ENCODE peak calls at places on chromosomes 12 and 14, in seven cellular contexts. N is HCT116, O is SK-N-SH, J is K562, K is H1, Z is HepG2, X is GM12878. D is an unnamed sample.

GRCh38 chr14:21039585-21040369 is 2.4 kb upstream of the RNASE7 start:
- DNase-seq in N (peak), K (peak), X (no peak), J (no peak), Z (peak), O (peak), D (peak)

GRCh38 chr12:77751939-77752338 is 78.8 kb upstream of the NAV3 start:
- DNase-seq in J (no peak), X (no peak), O (no peak), Z (no peak), K (no peak), N (no peak), D (peak)

GRCh38 chr14:99271951-99272668 is at the start of gene BCL11B:
- DNase-seq in K (peak), J (peak), O (peak), Z (peak), X (peak), N (peak), D (peak)

GRCh38 chr12:21546721-21547120 is 20.6 kb downstream of the SPX start:
- DNase-seq in J (no peak), O (no peak), N (no peak), Z (no peak), X (no peak), K (no peak), D (no peak)

GRCh38 chr14:57692671-57693070 is 173.2 kb downstream of the SLC35F4 start:
- DNase-seq in N (peak), K (no peak), Z (peak), O (peak), J (peak), X (no peak), D (peak)

GRCh38 chr12:69739287-69740191 is 879 bp downstream of the RAB3IP start:
- DNase-seq in J (peak), N (peak), K (peak), O (peak), X (peak), Z (peak), D (peak)

GRCh38 chr12:2582631-2583616 is 211.8 kb upstream of the FKBP4 start:
- DNase-seq in K (peak), N (peak), X (no peak), Z (peak), J (peak), O (peak), D (peak)

GRCh38 chr12:122230798-122231197 is 4.9 kb upstream of the DIABLO start:
- DNase-seq in X (no peak), J (no peak), N (no peak), O (no peak), Z (no peak), K (no peak), D (no peak)

GRCh38 chr12:30847259-30847658 is 79.3 kb upstream of the TSPAN11 start:
- DNase-seq in O (peak), N (peak), Z (peak), K (no peak), J (peak), X (peak), D (peak)

GRCh38 chr12:29700761-29701481 is 82.8 kb downstream of the TMTC1 start:
- DNase-seq in O (no peak), X (no peak), J (no peak), N (no peak), Z (no peak), K (no peak), D (no peak)

GRCh38 chr14:24378981-24379906 is 11.3 kb downstream of the NFATC4 start:
- DNase-seq in J (no peak), N (no peak), X (no peak), O (no peak), Z (no peak), K (no peak), D (no peak)

GRCh38 chr12:116882742-116883141 is 1.5 kb upstream of the HRK start:
- DNase-seq in Z (no peak), N (no peak), X (no peak), J (no peak), O (peak), K (no peak), D (peak)

DNA sequence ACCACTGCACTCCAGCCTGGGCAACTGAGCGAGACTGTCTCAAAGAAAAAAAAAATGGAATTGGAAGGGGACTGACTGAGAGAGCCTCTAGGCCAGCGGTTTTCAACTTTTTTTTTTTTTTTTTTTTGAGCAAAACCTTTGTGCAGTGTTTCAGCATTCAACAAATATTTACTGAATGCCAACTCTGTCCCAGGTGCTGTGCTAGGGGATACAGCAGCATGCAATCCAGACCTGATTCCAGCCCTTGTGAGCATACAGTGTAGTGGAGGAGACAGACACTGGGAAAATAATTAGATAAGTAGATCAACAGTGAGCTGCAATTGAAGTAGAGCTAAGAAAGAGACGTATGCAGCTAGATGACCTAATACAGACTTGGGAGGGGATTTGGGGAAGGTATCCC is 23.8 kb upstream of the LTBP2 start:
- DNase-seq in J (no peak), X (no peak), N (no peak), K (no peak), O (no peak), Z (no peak), D (no peak)
- TF ChIP-seq JUND in J (no peak), X (no peak), N (no peak), K (no peak), O (no peak), Z (no peak), D (no peak)

DNA sequence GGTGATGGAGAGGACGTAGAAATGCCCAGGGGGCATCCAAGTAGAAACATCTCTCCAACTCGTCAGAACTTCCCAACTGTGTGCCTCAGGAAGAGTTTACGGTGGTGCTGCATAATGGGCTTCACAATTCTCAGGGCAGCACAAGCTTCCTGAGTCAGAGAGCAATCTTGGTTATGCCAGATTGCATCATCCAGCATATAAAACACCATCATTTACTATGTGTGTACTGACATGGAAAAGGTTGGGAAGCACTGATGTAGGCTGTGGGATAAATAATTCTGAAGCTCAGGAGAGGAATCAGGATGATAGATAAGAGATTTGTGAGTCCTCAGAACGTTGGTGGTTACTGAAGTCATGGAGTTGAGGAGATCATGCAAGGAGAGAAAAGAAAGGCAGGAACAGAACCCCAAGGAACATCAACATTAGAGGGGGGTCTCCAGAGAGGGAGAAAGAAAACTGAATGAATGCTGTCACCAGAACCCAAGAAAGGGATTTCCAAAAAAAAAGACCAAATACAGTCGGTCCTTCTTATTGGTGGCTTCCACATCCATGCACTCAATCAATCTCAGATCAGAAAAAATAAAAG is 4.7 kb upstream of the NCKAP5L start:
- DNase-seq in J (no peak), Z (no peak), K (no peak), X (no peak), N (no peak), O (no peak), D (no peak)
- TF ChIP-seq JUND in J (peak), Z (no peak), K (no peak), X (no peak), N (no peak), O (no peak), D (no peak)

DNA sequence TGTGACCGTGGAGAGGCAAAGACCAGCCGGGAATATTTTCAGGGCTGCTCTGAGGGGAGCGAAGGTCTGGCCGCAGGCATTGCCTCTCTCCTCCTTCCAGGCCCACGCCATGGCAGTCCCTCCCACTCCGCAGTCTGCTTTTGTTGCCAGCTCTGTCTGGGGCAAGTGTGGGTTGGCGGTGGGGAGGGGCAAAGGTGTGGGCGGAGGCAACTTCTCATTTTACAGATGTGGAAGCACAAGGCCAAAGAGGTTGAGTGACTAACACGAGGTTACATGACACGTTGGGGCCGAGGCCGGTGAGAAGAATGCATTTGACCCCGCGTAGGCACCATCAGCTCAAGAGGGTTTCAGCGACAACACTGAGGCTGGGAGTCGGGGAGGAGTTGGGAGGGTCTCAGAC is 6.1 kb upstream of the FAIM2 start:
- DNase-seq in O (no peak), X (no peak), N (peak), Z (peak), K (peak), J (peak), D (no peak)
- TF ChIP-seq JUND in O (no peak), X (no peak), N (no peak), Z (no peak), K (no peak), J (no peak), D (no peak)

GRCh38 chr12:15722951-15723350 is 66.2 kb downstream of the EPS8 start:
- DNase-seq in J (no peak), O (no peak), N (no peak), X (no peak), Z (no peak), K (no peak), D (no peak)

GRCh38 chr12:15729097-15729496 is 60.1 kb downstream of the EPS8 start:
- DNase-seq in N (no peak), K (no peak), O (no peak), Z (no peak), X (no peak), J (no peak), D (no peak)

GRCh38 chr12:15728118-15728598 is 61.0 kb downstream of the EPS8 start:
- DNase-seq in Z (no peak), J (no peak), N (peak), O (peak), K (no peak), X (no peak), D (no peak)

GRCh38 chr12:15726757-15727112 is 62.5 kb downstream of the EPS8 start:
- DNase-seq in K (no peak), Z (no peak), O (no peak), J (no peak), X (no peak), N (no peak), D (no peak)

DNA sequence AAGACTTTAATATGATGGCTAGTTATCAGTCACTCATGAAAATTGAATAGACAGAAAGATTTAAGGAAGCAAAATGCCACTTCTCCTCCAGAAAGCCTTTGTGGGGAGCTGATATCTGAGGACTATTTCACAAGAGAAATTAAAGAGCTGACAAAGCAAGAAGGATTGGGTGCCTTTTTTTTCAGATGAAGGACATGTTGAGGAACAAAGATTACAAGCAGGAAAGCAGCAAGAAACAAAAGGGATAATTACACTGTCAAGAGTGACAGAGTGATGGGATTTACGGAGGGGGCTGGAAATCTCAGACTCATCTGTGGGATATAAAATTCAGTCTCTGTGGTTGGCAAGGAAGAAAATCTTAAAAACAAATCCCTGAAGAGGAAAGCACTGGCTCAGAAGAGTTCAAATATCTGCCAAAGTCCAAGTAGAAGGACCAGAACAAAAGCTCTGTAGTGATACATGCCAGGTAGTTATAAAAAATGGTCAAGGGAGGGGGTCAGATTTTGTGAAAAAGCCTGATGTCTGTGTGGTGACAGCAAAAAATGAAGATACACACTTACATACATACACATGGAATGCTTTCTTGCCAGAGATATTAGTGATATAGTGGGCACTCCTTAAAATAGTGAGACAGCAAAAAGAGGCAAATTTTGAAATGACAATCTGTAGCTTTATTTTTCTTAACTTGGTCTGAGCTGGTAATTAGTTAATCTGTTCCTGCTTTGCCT is 63.0 kb downstream of the EPS8 start:
- DNase-seq in K (no peak), O (no peak), N (no peak), J (no peak), X (no peak), Z (no peak), D (no peak)
- TF ChIP-seq JUND in K (no peak), O (no peak), N (no peak), J (no peak), X (no peak), Z (no peak), D (no peak)

GRCh38 chr12:74259199-74259598 is 278.4 kb upstream of the ATXN7L3B start:
- DNase-seq in X (no peak), J (no peak), N (no peak), O (no peak), K (no peak), Z (no peak), D (no peak)

GRCh38 chr12:74264692-74265091 is 272.9 kb upstream of the ATXN7L3B start:
- DNase-seq in X (no peak), Z (no peak), N (no peak), O (no peak), K (no peak), J (no peak), D (no peak)
- TF ChIP-seq JUND in X (no peak), Z (no peak), N (no peak), O (no peak), K (no peak), J (no peak), D (no peak)

GRCh38 chr12:105449406-105449805 is 118.9 kb downstream of the C12orf75 start:
- DNase-seq in J (no peak), X (no peak), Z (no peak), O (no peak), N (no peak), K (no peak), D (no peak)
- TF ChIP-seq JUND in J (no peak), X (no peak), Z (no peak), O (no peak), N (no peak), K (no peak), D (no peak)

GRCh38 chr14:54347044-54347443 is 49.8 kb upstream of the CDKN3 start:
- DNase-seq in X (no peak), K (no peak), J (no peak), N (no peak), O (no peak), Z (no peak), D (no peak)

GRCh38 chr14:54349713-54350112 is 47.1 kb upstream of the CDKN3 start:
- DNase-seq in N (no peak), X (no peak), O (no peak), K (no peak), J (no peak), Z (no peak), D (no peak)

GRCh38 chr14:54348001-54348611 is 48.7 kb upstream of the CDKN3 start:
- DNase-seq in J (peak), O (peak), K (no peak), N (peak), X (no peak), Z (peak), D (peak)

GRCh38 chr14:54350196-54350595 is 46.6 kb upstream of the CDKN3 start:
- DNase-seq in K (no peak), X (no peak), O (no peak), Z (no peak), J (no peak), N (no peak), D (no peak)

GRCh38 chr14:54348923-54349615 is 47.7 kb upstream of the CDKN3 start:
- DNase-seq in Z (no peak), O (no peak), J (no peak), K (no peak), X (no peak), N (no peak), D (no peak)
- TF ChIP-seq JUND in Z (no peak), O (no peak), J (no peak), K (no peak), X (no peak), N (no peak), D (no peak)